ENCODE peak calls at places on chromosomes 13 and 19, in five cellular contexts. One of them, this sample, is unnamed.
A peak's percentile ranks its signal among the peaks of the same experiment; 100 is the strongest.

GRCh38 chr19:32336259-32337111 is 8.9 kb upstream of the ZNF507 start:
- DNase-seq in SK-N-SH: no peak
- DNase-seq in K562: no peak
- DNase-seq in H1: no peak
- DNase-seq in HCT116: no peak
- DNase-seq in this sample: no peak

GRCh38 chr19:55600336-55601028 is 394 bp downstream of the ZNF524 start:
- DNase-seq in SK-N-SH: peak; percentile 89
- DNase-seq in H1: peak; percentile 89
- DNase-seq in HCT116: no peak
- DNase-seq in K562: no peak
- DNase-seq in this sample: no peak

GRCh38 chr13:98942485-98942884 is 35.4 kb downstream of the DOCK9 start:
- DNase-seq in K562: no peak
- DNase-seq in H1: no peak
- DNase-seq in SK-N-SH: no peak
- DNase-seq in HCT116: no peak
- DNase-seq in this sample: no peak

GRCh38 chr19:55333870-55334269 is 5.8 kb upstream of the KMT5C start:
- DNase-seq in SK-N-SH: no peak
- DNase-seq in K562: no peak
- DNase-seq in H1: no peak
- DNase-seq in HCT116: no peak
- DNase-seq in this sample: no peak

GRCh38 chr19:7852851-7853759 is 21.1 kb downstream of the PRR36 start:
- DNase-seq in SK-N-SH: peak; percentile 97
- DNase-seq in K562: peak; percentile 97
- DNase-seq in HCT116: peak; percentile 85
- DNase-seq in H1: peak; percentile 97
- DNase-seq in this sample: no peak

GRCh38 chr19:54209748-54210494 is 9.3 kb downstream of the RPS9 start:
- DNase-seq in SK-N-SH: peak; percentile 82
- DNase-seq in H1: no peak
- DNase-seq in K562: peak; percentile 68
- DNase-seq in HCT116: peak; percentile 40
- DNase-seq in this sample: peak; percentile 96

GRCh38 chr13:103883152-103883551 is 816.9 kb upstream of the SLC10A2 start:
- DNase-seq in K562: no peak
- DNase-seq in HCT116: peak; percentile 90
- DNase-seq in H1: peak; percentile 59
- DNase-seq in SK-N-SH: peak; percentile 56
- DNase-seq in this sample: peak; percentile 69

GRCh38 chr13:91302070-91302469 is 45.4 kb upstream of the MIR17HG start:
- DNase-seq in HCT116: no peak
- DNase-seq in H1: no peak
- DNase-seq in SK-N-SH: no peak
- DNase-seq in K562: no peak
- DNase-seq in this sample: no peak

GRCh38 chr19:48569814-48570213 is 17.8 kb downstream of the SULT2B1 start:
- DNase-seq in K562: no peak
- DNase-seq in SK-N-SH: no peak
- DNase-seq in HCT116: no peak
- DNase-seq in H1: no peak
- DNase-seq in this sample: no peak

GRCh38 chr13:27035892-27036235 is 135.7 kb downstream of the USP12 start:
- DNase-seq in K562: no peak
- DNase-seq in H1: no peak
- DNase-seq in HCT116: peak; percentile 31
- DNase-seq in SK-N-SH: no peak
- DNase-seq in this sample: no peak

GRCh38 chr13:101465877-101466276 is 13.4 kb downstream of the ITGBL1 start:
- DNase-seq in HCT116: no peak
- DNase-seq in K562: no peak
- DNase-seq in H1: no peak
- DNase-seq in SK-N-SH: no peak
- DNase-seq in this sample: no peak

GRCh38 chr19:3986260-3987041 is 1.2 kb upstream of the EEF2 start:
- DNase-seq in SK-N-SH: peak; percentile 68
- DNase-seq in HCT116: peak; percentile 74
- DNase-seq in H1: no peak
- DNase-seq in K562: peak; percentile 43
- DNase-seq in this sample: no peak

GRCh38 chr19:18475004-18475453 is 37.1 kb upstream of the ISYNA1 start:
- DNase-seq in K562: no peak
- DNase-seq in H1: no peak
- DNase-seq in SK-N-SH: no peak
- DNase-seq in HCT116: no peak
- DNase-seq in this sample: no peak

GRCh38 chr19:19719798-19720197 is 13.1 kb downstream of the ZNF14 start:
- DNase-seq in H1: no peak
- DNase-seq in K562: no peak
- DNase-seq in HCT116: no peak
- DNase-seq in SK-N-SH: no peak
- DNase-seq in this sample: no peak

GRCh38 chr19:19600793-19601346 is 17.6 kb downstream of the PBX4 start:
- DNase-seq in SK-N-SH: no peak
- DNase-seq in H1: no peak
- DNase-seq in HCT116: no peak
- DNase-seq in K562: no peak
- DNase-seq in this sample: no peak

GRCh38 chr13:98143601-98144500 is 957 bp downstream of the FARP1 start:
- DNase-seq in K562: no peak
- DNase-seq in HCT116: no peak
- DNase-seq in SK-N-SH: peak; percentile 75
- DNase-seq in H1: no peak
- DNase-seq in this sample: no peak

GRCh38 chr13:40251343-40252032 is 415.0 kb downstream of the FOXO1 start:
- DNase-seq in SK-N-SH: no peak
- DNase-seq in HCT116: no peak
- DNase-seq in K562: no peak
- DNase-seq in H1: no peak
- DNase-seq in this sample: no peak

GRCh38 chr19:18762125-18763023 is 28.7 kb downstream of the COMP start:
- DNase-seq in K562: no peak
- DNase-seq in H1: no peak
- DNase-seq in HCT116: peak; percentile 26
- DNase-seq in SK-N-SH: peak; percentile 82
- DNase-seq in this sample: no peak

GRCh38 chr19:46407891-46408426 is 5.4 kb downstream of the CCDC8 start:
- DNase-seq in HCT116: no peak
- DNase-seq in H1: no peak
- DNase-seq in K562: no peak
- DNase-seq in SK-N-SH: no peak
- DNase-seq in this sample: no peak

GRCh38 chr19:46410205-46411087 is 2.9 kb downstream of the CCDC8 start:
- DNase-seq in H1: no peak
- DNase-seq in HCT116: no peak
- DNase-seq in K562: no peak
- DNase-seq in SK-N-SH: no peak
- DNase-seq in this sample: no peak

GRCh38 chr19:46409146-46409545 is 4.2 kb downstream of the CCDC8 start:
- DNase-seq in SK-N-SH: no peak
- DNase-seq in K562: no peak
- DNase-seq in H1: no peak
- DNase-seq in HCT116: no peak
- DNase-seq in this sample: no peak

GRCh38 chr19:46411088-46412033 is 2.0 kb downstream of the CCDC8 start:
- DNase-seq in H1: no peak
- DNase-seq in HCT116: no peak
- DNase-seq in SK-N-SH: no peak
- DNase-seq in K562: no peak
- DNase-seq in this sample: no peak

GRCh38 chr19:46408611-46409039 is 4.7 kb downstream of the CCDC8 start:
- DNase-seq in HCT116: no peak
- DNase-seq in H1: no peak
- DNase-seq in SK-N-SH: no peak
- DNase-seq in K562: no peak
- DNase-seq in this sample: no peak
- TF ChIP-seq SIN3A in HCT116: no peak
- TF ChIP-seq SIN3A in H1: no peak
- TF ChIP-seq SIN3A in SK-N-SH: no peak
- TF ChIP-seq SIN3A in K562: no peak
- TF ChIP-seq SIN3A in this sample: no peak

GRCh38 chr13:54637377-54637776 is 1608.8 kb downstream of the OLFM4 start:
- DNase-seq in K562: no peak
- DNase-seq in SK-N-SH: no peak
- DNase-seq in H1: no peak
- DNase-seq in HCT116: no peak
- DNase-seq in this sample: no peak
- TF ChIP-seq SIN3A in K562: no peak
- TF ChIP-seq SIN3A in SK-N-SH: no peak
- TF ChIP-seq SIN3A in H1: no peak
- TF ChIP-seq SIN3A in HCT116: no peak
- TF ChIP-seq SIN3A in this sample: no peak

GRCh38 chr13:32253911-32254399 is 61.2 kb downstream of the ZAR1L start:
- DNase-seq in H1: no peak
- DNase-seq in SK-N-SH: no peak
- DNase-seq in HCT116: no peak
- DNase-seq in K562: no peak
- DNase-seq in this sample: no peak

GRCh38 chr13:32255744-32256120 is 59.4 kb downstream of the ZAR1L start:
- DNase-seq in K562: no peak
- DNase-seq in HCT116: no peak
- DNase-seq in H1: no peak
- DNase-seq in SK-N-SH: no peak
- DNase-seq in this sample: no peak

GRCh38 chr13:32254416-32254815 is 60.7 kb downstream of the ZAR1L start:
- DNase-seq in SK-N-SH: no peak
- DNase-seq in K562: no peak
- DNase-seq in HCT116: no peak
- DNase-seq in H1: no peak
- DNase-seq in this sample: no peak

GRCh38 chr13:32254916-32255743 is 60.0 kb downstream of the ZAR1L start:
- DNase-seq in K562: no peak
- DNase-seq in HCT116: no peak
- DNase-seq in H1: no peak
- DNase-seq in SK-N-SH: no peak
- DNase-seq in this sample: no peak

GRCh38 chr13:32252812-32253440 is 62.2 kb downstream of the ZAR1L start:
- DNase-seq in H1: no peak
- DNase-seq in K562: no peak
- DNase-seq in HCT116: no peak
- DNase-seq in SK-N-SH: no peak
- DNase-seq in this sample: no peak
- TF ChIP-seq SIN3A in H1: no peak
- TF ChIP-seq SIN3A in K562: no peak
- TF ChIP-seq SIN3A in HCT116: no peak
- TF ChIP-seq SIN3A in SK-N-SH: no peak
- TF ChIP-seq SIN3A in this sample: no peak

GRCh38 chr19:12513531-12514061 is 29.0 kb upstream of the ZNF709 start:
- DNase-seq in H1: no peak
- DNase-seq in SK-N-SH: peak; percentile 55
- DNase-seq in HCT116: no peak
- DNase-seq in K562: no peak
- DNase-seq in this sample: no peak
- TF ChIP-seq SIN3A in H1: no peak
- TF ChIP-seq SIN3A in SK-N-SH: no peak
- TF ChIP-seq SIN3A in HCT116: no peak
- TF ChIP-seq SIN3A in K562: no peak
- TF ChIP-seq SIN3A in this sample: no peak

DNA sequence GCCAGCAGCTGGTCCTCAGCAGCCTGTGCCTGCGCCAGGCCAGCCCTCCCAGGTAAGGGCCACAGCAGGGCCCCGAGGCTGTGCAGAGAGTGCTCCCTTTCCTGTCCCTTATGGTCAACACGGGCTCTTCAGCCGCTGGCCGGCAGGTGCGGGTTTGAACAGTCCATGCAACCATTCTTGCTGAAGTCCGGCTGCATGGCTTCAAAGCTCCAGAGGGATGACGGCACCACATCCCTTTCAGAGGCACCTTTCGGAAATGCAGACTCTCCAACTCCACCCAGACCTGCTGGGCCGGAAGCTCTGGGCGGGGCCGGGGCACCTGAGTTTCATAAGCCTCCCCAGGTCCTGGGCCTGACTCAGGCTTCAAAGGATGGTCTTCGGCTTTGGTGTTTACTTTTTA is 81.3 kb downstream of the SPACA7 start:
- DNase-seq in HCT116: no peak
- DNase-seq in H1: peak; percentile 35
- DNase-seq in K562: no peak
- DNase-seq in SK-N-SH: no peak
- DNase-seq in this sample: no peak
- TF ChIP-seq SIN3A in HCT116: no peak
- TF ChIP-seq SIN3A in H1: no peak
- TF ChIP-seq SIN3A in K562: no peak
- TF ChIP-seq SIN3A in SK-N-SH: no peak
- TF ChIP-seq SIN3A in this sample: no peak

This sample was measured in Panc1.